ENCODE peak calls at places on chromosomes 6 and 20, in six cellular contexts. One of them, this sample, is unnamed.

GRCh38 chr6:143536866-143537691 is 25.6 kb upstream of the FUCA2 start:
- DNase-seq in IMR-90: peak; percentile 63
- DNase-seq in H1: no peak
- DNase-seq in H9: peak; percentile 67
- DNase-seq in neuronal stem cell: peak; percentile 47
- DNase-seq in mesenchymal stem cell: peak; percentile 54
- DNase-seq in this sample: peak; percentile 56

GRCh38 chr20:47350691-47351545 is 5.6 kb downstream of the ZMYND8 start:
- DNase-seq in neuronal stem cell: no peak
- DNase-seq in H9: no peak
- DNase-seq in mesenchymal stem cell: no peak
- DNase-seq in IMR-90: no peak
- DNase-seq in H1: no peak
- DNase-seq in this sample: no peak

GRCh38 chr6:105272783-105273182 is 93.0 kb upstream of the POPDC3 start:
- DNase-seq in H1: no peak
- DNase-seq in H9: peak; percentile 66
- DNase-seq in mesenchymal stem cell: no peak
- DNase-seq in neuronal stem cell: no peak
- DNase-seq in IMR-90: peak; percentile 44
- DNase-seq in this sample: peak; percentile 36

GRCh38 chr6:40962241-40962640 is 76.8 kb downstream of the UNC5CL start:
- DNase-seq in IMR-90: peak; percentile 95
- DNase-seq in H9: no peak
- DNase-seq in H1: no peak
- DNase-seq in neuronal stem cell: no peak
- DNase-seq in mesenchymal stem cell: peak; percentile 94
- DNase-seq in this sample: no peak

GRCh38 chr6:65289491-65289890 is 417.5 kb downstream of the EYS start:
- DNase-seq in mesenchymal stem cell: peak; percentile 3
- DNase-seq in neuronal stem cell: no peak
- DNase-seq in H1: no peak
- DNase-seq in H9: no peak
- DNase-seq in IMR-90: peak; percentile 21
- DNase-seq in this sample: no peak

GRCh38 chr6:138817799-138818198 is 21.9 kb downstream of the ECT2L start:
- DNase-seq in neuronal stem cell: no peak
- DNase-seq in H9: peak; percentile 88
- DNase-seq in IMR-90: peak; percentile 81
- DNase-seq in H1: peak; percentile 41
- DNase-seq in mesenchymal stem cell: peak; percentile 98
- DNase-seq in this sample: peak; percentile 100

GRCh38 chr6:121615493-121615892 is 180.0 kb downstream of the GJA1 start:
- DNase-seq in H1: no peak
- DNase-seq in H9: no peak
- DNase-seq in neuronal stem cell: no peak
- DNase-seq in IMR-90: no peak
- DNase-seq in mesenchymal stem cell: no peak
- DNase-seq in this sample: no peak

GRCh38 chr6:79570802-79571367 is 33.7 kb upstream of the LCA5 start:
- DNase-seq in mesenchymal stem cell: peak; percentile 38
- DNase-seq in H1: no peak
- DNase-seq in H9: no peak
- DNase-seq in neuronal stem cell: no peak
- DNase-seq in IMR-90: peak; percentile 48
- DNase-seq in this sample: no peak

GRCh38 chr6:16270178-16270794 is 31.9 kb downstream of the GMPR start:
- DNase-seq in mesenchymal stem cell: no peak
- DNase-seq in neuronal stem cell: no peak
- DNase-seq in H1: no peak
- DNase-seq in IMR-90: no peak
- DNase-seq in H9: no peak
- DNase-seq in this sample: no peak

GRCh38 chr6:134925800-134926199 is 24.1 kb downstream of the ALDH8A1 start:
- DNase-seq in H1: no peak
- DNase-seq in IMR-90: peak; percentile 81
- DNase-seq in neuronal stem cell: no peak
- DNase-seq in mesenchymal stem cell: no peak
- DNase-seq in H9: no peak
- DNase-seq in this sample: peak; percentile 94

GRCh38 chr6:40569162-40569920 is 17.8 kb downstream of the LRFN2 start:
- DNase-seq in mesenchymal stem cell: no peak
- DNase-seq in IMR-90: no peak
- DNase-seq in neuronal stem cell: no peak
- DNase-seq in H1: no peak
- DNase-seq in H9: no peak
- DNase-seq in this sample: no peak

GRCh38 chr6:124282541-124282940 is 478.9 kb downstream of the NKAIN2 start:
- DNase-seq in H1: no peak
- DNase-seq in IMR-90: no peak
- DNase-seq in mesenchymal stem cell: no peak
- DNase-seq in neuronal stem cell: no peak
- DNase-seq in H9: no peak
- DNase-seq in this sample: no peak

GRCh38 chr20:34536798-34537394 is 20.7 kb downstream of the DYNLRB1 start:
- DNase-seq in mesenchymal stem cell: peak; percentile 31
- DNase-seq in H9: peak; percentile 68
- DNase-seq in IMR-90: no peak
- DNase-seq in H1: no peak
- DNase-seq in neuronal stem cell: no peak
- DNase-seq in this sample: peak; percentile 49

GRCh38 chr6:120965814-120966213 is 368.5 kb downstream of the TBC1D32 start:
- DNase-seq in neuronal stem cell: no peak
- DNase-seq in H9: no peak
- DNase-seq in mesenchymal stem cell: no peak
- DNase-seq in IMR-90: no peak
- DNase-seq in H1: no peak
- DNase-seq in this sample: no peak

GRCh38 chr6:13485923-13486557 is 1.4 kb downstream of the GFOD1 start:
- DNase-seq in H9: no peak
- DNase-seq in IMR-90: peak; percentile 30
- DNase-seq in H1: no peak
- DNase-seq in neuronal stem cell: peak; percentile 35
- DNase-seq in mesenchymal stem cell: peak; percentile 62
- DNase-seq in this sample: peak; percentile 81

GRCh38 chr6:28424163-28424562 is 19.1 kb downstream of the ZSCAN23 start:
- DNase-seq in H9: no peak
- DNase-seq in mesenchymal stem cell: no peak
- DNase-seq in neuronal stem cell: no peak
- DNase-seq in H1: no peak
- DNase-seq in IMR-90: no peak
- DNase-seq in this sample: peak; percentile 87

GRCh38 chr20:8476023-8476422 is 344.0 kb downstream of the PLCB1 start:
- DNase-seq in IMR-90: peak; percentile 11
- DNase-seq in H9: no peak
- DNase-seq in neuronal stem cell: no peak
- DNase-seq in H1: no peak
- DNase-seq in mesenchymal stem cell: no peak
- DNase-seq in this sample: no peak

GRCh38 chr6:143745160-143746133 is 67.7 kb downstream of the PHACTR2 start:
- DNase-seq in H1: no peak
- DNase-seq in IMR-90: peak; percentile 76
- DNase-seq in neuronal stem cell: peak; percentile 40
- DNase-seq in H9: peak; percentile 58
- DNase-seq in mesenchymal stem cell: peak; percentile 73
- DNase-seq in this sample: peak; percentile 92

GRCh38 chr6:106973841-106974336 is 640 bp downstream of the CD24 start:
- DNase-seq in H1: no peak
- DNase-seq in H9: no peak
- DNase-seq in mesenchymal stem cell: peak; percentile 22
- DNase-seq in neuronal stem cell: peak; percentile 63
- DNase-seq in IMR-90: no peak
- DNase-seq in this sample: peak; percentile 9

GRCh38 chr6:145070791-145071190 is 664.5 kb downstream of the EPM2A start:
- DNase-seq in mesenchymal stem cell: peak; percentile 73
- DNase-seq in IMR-90: peak; percentile 83
- DNase-seq in H1: no peak
- DNase-seq in neuronal stem cell: no peak
- DNase-seq in H9: no peak
- DNase-seq in this sample: peak; percentile 94

GRCh38 chr6:34970487-34970886 is 81.4 kb downstream of the ANKS1A start:
- DNase-seq in mesenchymal stem cell: no peak
- DNase-seq in H9: no peak
- DNase-seq in H1: no peak
- DNase-seq in neuronal stem cell: no peak
- DNase-seq in IMR-90: peak; percentile 46
- DNase-seq in this sample: no peak

GRCh38 chr6:158801655-158802294 is 17.4 kb downstream of the EZR start:
- DNase-seq in mesenchymal stem cell: no peak
- DNase-seq in IMR-90: no peak
- DNase-seq in H1: no peak
- DNase-seq in neuronal stem cell: no peak
- DNase-seq in H9: no peak
- DNase-seq in this sample: peak; percentile 60

GRCh38 chr20:46883847-46884246 is 10.8 kb upstream of the EYA2 start:
- DNase-seq in H9: no peak
- DNase-seq in IMR-90: peak; percentile 42
- DNase-seq in H1: no peak
- DNase-seq in mesenchymal stem cell: no peak
- DNase-seq in neuronal stem cell: no peak
- DNase-seq in this sample: no peak

GRCh38 chr6:38241200-38241599 is 398.5 kb downstream of the BTBD9 start:
- DNase-seq in H1: no peak
- DNase-seq in IMR-90: peak; percentile 11
- DNase-seq in mesenchymal stem cell: no peak
- DNase-seq in H9: no peak
- DNase-seq in neuronal stem cell: no peak
- DNase-seq in this sample: no peak
- H3K4ac ChIP-seq in H1: no peak overlapping the region
- H3K4ac ChIP-seq in IMR-90: no peak overlapping the region
- H3K4ac ChIP-seq in mesenchymal stem cell: no peak overlapping the region
- H3K4ac ChIP-seq in H9: no peak overlapping the region
- H3K4ac ChIP-seq in neuronal stem cell: no peak overlapping the region
- H3K4ac ChIP-seq in this sample: no peak overlapping the region

GRCh38 chr20:15937179-15937578 is 636.1 kb downstream of the KIF16B start:
- DNase-seq in H1: no peak
- DNase-seq in neuronal stem cell: peak; percentile 23
- DNase-seq in mesenchymal stem cell: no peak
- DNase-seq in IMR-90: no peak
- DNase-seq in H9: no peak
- DNase-seq in this sample: no peak
- H2AFZ ChIP-seq in H1: peak overlapping the region; percentile 9
- H2AFZ ChIP-seq in neuronal stem cell: peak overlapping the region; percentile 84
- H2AFZ ChIP-seq in mesenchymal stem cell: no peak overlapping the region
- H2AFZ ChIP-seq in IMR-90: no peak overlapping the region
- H2AFZ ChIP-seq in H9: no peak overlapping the region
- H2AFZ ChIP-seq in this sample: no peak overlapping the region

GRCh38 chr20:12564982-12565381 is 443.8 kb upstream of the SPTLC3 start:
- DNase-seq in neuronal stem cell: no peak
- DNase-seq in IMR-90: no peak
- DNase-seq in H1: no peak
- DNase-seq in mesenchymal stem cell: no peak
- DNase-seq in H9: no peak
- DNase-seq in this sample: no peak
- H3K4ac ChIP-seq in neuronal stem cell: no peak overlapping the region
- H3K4ac ChIP-seq in IMR-90: no peak overlapping the region
- H3K4ac ChIP-seq in H1: no peak overlapping the region
- H3K4ac ChIP-seq in mesenchymal stem cell: no peak overlapping the region
- H3K4ac ChIP-seq in H9: no peak overlapping the region
- H3K4ac ChIP-seq in this sample: no peak overlapping the region

DNA sequence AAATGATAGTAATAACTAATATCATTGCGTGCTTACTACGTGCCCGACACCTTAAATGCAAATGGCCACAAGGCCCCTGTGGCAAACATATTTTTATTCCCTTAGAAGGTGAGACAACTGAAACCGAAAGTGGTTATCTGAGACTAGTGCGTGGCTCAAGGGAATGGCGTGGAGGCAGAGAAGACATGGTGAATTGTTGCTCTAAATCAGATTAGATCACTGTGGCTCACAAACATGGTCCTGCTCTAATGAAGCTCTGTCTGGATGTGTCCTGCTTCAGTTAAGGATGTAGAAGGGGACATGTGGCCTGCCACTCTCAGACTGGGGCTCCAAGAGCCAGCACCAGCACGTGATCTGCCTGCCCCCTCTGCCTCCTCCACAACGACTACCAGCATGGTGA is 124.2 kb upstream of the GMDS start:
- DNase-seq in IMR-90: no peak
- DNase-seq in H9: no peak
- DNase-seq in H1: no peak
- DNase-seq in mesenchymal stem cell: no peak
- DNase-seq in neuronal stem cell: no peak
- DNase-seq in this sample: peak; percentile 52
- H2AFZ ChIP-seq in IMR-90: no peak overlapping the region
- H2AFZ ChIP-seq in H9: no peak overlapping the region
- H2AFZ ChIP-seq in H1: no peak overlapping the region
- H2AFZ ChIP-seq in mesenchymal stem cell: no peak overlapping the region
- H2AFZ ChIP-seq in neuronal stem cell: no peak overlapping the region
- H2AFZ ChIP-seq in this sample: no peak overlapping the region

DNA sequence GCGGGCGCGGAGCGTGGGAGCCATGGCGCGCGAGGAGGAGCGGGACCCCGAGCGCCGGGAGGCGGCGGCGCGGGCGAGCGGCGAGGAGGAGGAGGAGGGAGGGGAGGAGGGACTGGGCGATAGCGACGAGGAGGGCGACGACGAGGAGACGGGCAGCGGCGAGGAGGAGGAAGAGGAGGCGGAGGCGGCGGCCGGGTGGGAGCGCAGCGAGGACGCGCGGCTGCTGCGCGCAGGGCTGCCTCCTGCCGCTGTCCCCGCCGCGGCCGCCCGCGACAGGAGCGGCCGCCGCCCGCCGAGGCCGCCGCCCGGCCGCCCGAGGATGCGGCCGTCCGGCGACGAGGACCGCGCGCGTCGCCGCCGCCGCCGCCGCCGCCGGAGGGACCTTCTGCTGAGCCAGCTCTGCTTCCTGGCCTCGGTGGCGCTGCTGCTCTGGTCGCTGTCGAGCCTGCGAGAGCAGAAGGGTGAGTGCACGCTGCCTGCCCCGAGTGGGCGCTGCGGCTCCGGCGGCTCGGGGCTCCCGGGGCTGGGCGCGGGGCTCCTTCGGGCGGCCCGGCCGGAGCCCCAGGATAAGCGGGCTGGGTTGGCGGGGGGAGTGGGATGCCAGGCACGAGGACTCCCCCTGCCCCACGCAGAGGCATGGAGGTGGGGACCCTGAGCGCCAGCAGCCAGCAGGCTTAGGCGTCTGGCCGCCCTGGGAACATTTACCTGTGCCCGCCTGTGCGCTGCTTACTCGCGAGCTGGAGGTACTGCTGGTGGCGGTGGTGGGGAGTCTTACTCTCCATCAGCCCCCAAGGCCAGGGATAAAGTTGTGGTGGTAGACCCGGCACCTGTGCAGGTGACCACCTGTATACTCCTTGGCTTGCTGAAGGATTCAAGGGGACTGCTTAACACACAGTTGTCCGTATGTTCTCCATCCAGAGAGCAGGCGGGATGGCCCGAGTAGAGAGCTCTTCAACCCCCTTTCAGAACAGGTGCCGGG is at the start of gene SLC24A3:
- DNase-seq in mesenchymal stem cell: peak; percentile 15
- DNase-seq in H9: peak; percentile 75
- DNase-seq in neuronal stem cell: peak; percentile 69
- DNase-seq in H1: no peak
- DNase-seq in IMR-90: no peak
- DNase-seq in this sample: peak; percentile 65
- H3K4ac ChIP-seq in mesenchymal stem cell: no peak within 1 kb of the TSS
- H3K4ac ChIP-seq in H9: no peak within 1 kb of the TSS
- H3K4ac ChIP-seq in neuronal stem cell: no peak within 1 kb of the TSS
- H3K4ac ChIP-seq in H1: no peak within 1 kb of the TSS
- H3K4ac ChIP-seq in IMR-90: no peak within 1 kb of the TSS
- H3K4ac ChIP-seq in this sample: no peak within 1 kb of the TSS

GRCh38 chr6:141218583-141218982 is 914.1 kb upstream of the GJE1 start:
- DNase-seq in neuronal stem cell: no peak
- DNase-seq in H1: no peak
- DNase-seq in mesenchymal stem cell: no peak
- DNase-seq in H9: no peak
- DNase-seq in IMR-90: no peak
- DNase-seq in this sample: no peak
- H2AFZ ChIP-seq in neuronal stem cell: no peak overlapping the region
- H2AFZ ChIP-seq in H1: no peak overlapping the region
- H2AFZ ChIP-seq in mesenchymal stem cell: no peak overlapping the region
- H2AFZ ChIP-seq in H9: no peak overlapping the region
- H2AFZ ChIP-seq in IMR-90: no peak overlapping the region
- H2AFZ ChIP-seq in this sample: no peak overlapping the region

This sample was measured in trophoblast cell.